ENCODE peak calls at places on chromosomes 5 and 9, in four cellular contexts. One of them, this sample, is unnamed.

GRCh38 chr9:94913550-94913949 is 187.1 kb downstream of the AOPEP start:
- DNase-seq in activated CD8-positive, alpha-beta T cell treated with anti-CD3 and anti-CD28 coated beads for 36 hours: no peak
- DNase-seq in stimulated activated CD4-positive, alpha-beta T cell treated with anti-CD3 and anti-CD28 coated beads, Interleukin-4, amount 100 ng/mL, for 1 hour: no peak
- DNase-seq in A172: no peak
- DNase-seq in this sample: no peak

GRCh38 chr9:87661241-87661640 is 64.7 kb upstream of the CTSL start:
- DNase-seq in activated CD8-positive, alpha-beta T cell treated with anti-CD3 and anti-CD28 coated beads for 36 hours: no peak
- DNase-seq in stimulated activated CD4-positive, alpha-beta T cell treated with anti-CD3 and anti-CD28 coated beads, Interleukin-4, amount 100 ng/mL, for 1 hour: no peak
- DNase-seq in A172: no peak
- DNase-seq in this sample: no peak

GRCh38 chr5:140358738-140359310 is 1.2 kb upstream of the SLC4A9 start:
- DNase-seq in activated CD8-positive, alpha-beta T cell treated with anti-CD3 and anti-CD28 coated beads for 36 hours: no peak
- DNase-seq in stimulated activated CD4-positive, alpha-beta T cell treated with anti-CD3 and anti-CD28 coated beads, Interleukin-4, amount 100 ng/mL, for 1 hour: no peak
- DNase-seq in A172: no peak
- DNase-seq in this sample: peak; percentile 61

GRCh38 chr9:33414263-33414662 is 11.9 kb upstream of the AQP7 start:
- DNase-seq in activated CD8-positive, alpha-beta T cell treated with anti-CD3 and anti-CD28 coated beads for 36 hours: peak; percentile 19
- DNase-seq in stimulated activated CD4-positive, alpha-beta T cell treated with anti-CD3 and anti-CD28 coated beads, Interleukin-4, amount 100 ng/mL, for 1 hour: no peak
- DNase-seq in A172: no peak
- DNase-seq in this sample: no peak

GRCh38 chr5:55456216-55456895 is 78.4 kb downstream of the PLPP1 start:
- DNase-seq in activated CD8-positive, alpha-beta T cell treated with anti-CD3 and anti-CD28 coated beads for 36 hours: no peak
- DNase-seq in stimulated activated CD4-positive, alpha-beta T cell treated with anti-CD3 and anti-CD28 coated beads, Interleukin-4, amount 100 ng/mL, for 1 hour: no peak
- DNase-seq in A172: peak; percentile 41
- DNase-seq in this sample: no peak

GRCh38 chr5:113255105-113255504 is 179.7 kb downstream of the TSSK1B start:
- DNase-seq in activated CD8-positive, alpha-beta T cell treated with anti-CD3 and anti-CD28 coated beads for 36 hours: no peak
- DNase-seq in stimulated activated CD4-positive, alpha-beta T cell treated with anti-CD3 and anti-CD28 coated beads, Interleukin-4, amount 100 ng/mL, for 1 hour: no peak
- DNase-seq in A172: no peak
- DNase-seq in this sample: no peak

GRCh38 chr5:87277279-87277835 is 9.7 kb downstream of the RASA1 start:
- DNase-seq in activated CD8-positive, alpha-beta T cell treated with anti-CD3 and anti-CD28 coated beads for 36 hours: no peak
- DNase-seq in stimulated activated CD4-positive, alpha-beta T cell treated with anti-CD3 and anti-CD28 coated beads, Interleukin-4, amount 100 ng/mL, for 1 hour: no peak
- DNase-seq in A172: no peak
- DNase-seq in this sample: no peak

GRCh38 chr5:119343766-119344165 is 12.1 kb upstream of the TNFAIP8 start:
- DNase-seq in activated CD8-positive, alpha-beta T cell treated with anti-CD3 and anti-CD28 coated beads for 36 hours: peak; percentile 91
- DNase-seq in stimulated activated CD4-positive, alpha-beta T cell treated with anti-CD3 and anti-CD28 coated beads, Interleukin-4, amount 100 ng/mL, for 1 hour: peak; percentile 60
- DNase-seq in A172: peak; percentile 46
- DNase-seq in this sample: no peak

GRCh38 chr9:134621558-134622110 is 20.0 kb upstream of the COL5A1 start:
- DNase-seq in activated CD8-positive, alpha-beta T cell treated with anti-CD3 and anti-CD28 coated beads for 36 hours: no peak
- DNase-seq in stimulated activated CD4-positive, alpha-beta T cell treated with anti-CD3 and anti-CD28 coated beads, Interleukin-4, amount 100 ng/mL, for 1 hour: no peak
- DNase-seq in A172: no peak
- DNase-seq in this sample: no peak

GRCh38 chr9:2955616-2956015 is 111.7 kb upstream of the PUM3 start:
- DNase-seq in activated CD8-positive, alpha-beta T cell treated with anti-CD3 and anti-CD28 coated beads for 36 hours: no peak
- DNase-seq in stimulated activated CD4-positive, alpha-beta T cell treated with anti-CD3 and anti-CD28 coated beads, Interleukin-4, amount 100 ng/mL, for 1 hour: no peak
- DNase-seq in A172: no peak
- DNase-seq in this sample: peak; percentile 24

GRCh38 chr5:64210866-64211265 is 45.2 kb downstream of the RNF180 start:
- DNase-seq in activated CD8-positive, alpha-beta T cell treated with anti-CD3 and anti-CD28 coated beads for 36 hours: no peak
- DNase-seq in stimulated activated CD4-positive, alpha-beta T cell treated with anti-CD3 and anti-CD28 coated beads, Interleukin-4, amount 100 ng/mL, for 1 hour: no peak
- DNase-seq in A172: peak; percentile 83
- DNase-seq in this sample: no peak

GRCh38 chr5:91018185-91018584 is 364.9 kb downstream of the ARRDC3 start:
- DNase-seq in activated CD8-positive, alpha-beta T cell treated with anti-CD3 and anti-CD28 coated beads for 36 hours: no peak
- DNase-seq in stimulated activated CD4-positive, alpha-beta T cell treated with anti-CD3 and anti-CD28 coated beads, Interleukin-4, amount 100 ng/mL, for 1 hour: no peak
- DNase-seq in A172: no peak
- DNase-seq in this sample: no peak

GRCh38 chr9:95175523-95175922 is 142.0 kb downstream of the FANCC start:
- DNase-seq in activated CD8-positive, alpha-beta T cell treated with anti-CD3 and anti-CD28 coated beads for 36 hours: no peak
- DNase-seq in stimulated activated CD4-positive, alpha-beta T cell treated with anti-CD3 and anti-CD28 coated beads, Interleukin-4, amount 100 ng/mL, for 1 hour: no peak
- DNase-seq in A172: no peak
- DNase-seq in this sample: no peak

GRCh38 chr9:83469722-83470121 is 68.5 kb downstream of the FRMD3 start:
- DNase-seq in activated CD8-positive, alpha-beta T cell treated with anti-CD3 and anti-CD28 coated beads for 36 hours: no peak
- DNase-seq in stimulated activated CD4-positive, alpha-beta T cell treated with anti-CD3 and anti-CD28 coated beads, Interleukin-4, amount 100 ng/mL, for 1 hour: no peak
- DNase-seq in A172: no peak
- DNase-seq in this sample: no peak

GRCh38 chr9:99690573-99690972 is 131.1 kb upstream of the NR4A3 start:
- DNase-seq in activated CD8-positive, alpha-beta T cell treated with anti-CD3 and anti-CD28 coated beads for 36 hours: no peak
- DNase-seq in stimulated activated CD4-positive, alpha-beta T cell treated with anti-CD3 and anti-CD28 coated beads, Interleukin-4, amount 100 ng/mL, for 1 hour: no peak
- DNase-seq in A172: no peak
- DNase-seq in this sample: peak; percentile 66

GRCh38 chr5:168513861-168514428 is 15.2 kb upstream of the FBLL1 start:
- DNase-seq in activated CD8-positive, alpha-beta T cell treated with anti-CD3 and anti-CD28 coated beads for 36 hours: no peak
- DNase-seq in stimulated activated CD4-positive, alpha-beta T cell treated with anti-CD3 and anti-CD28 coated beads, Interleukin-4, amount 100 ng/mL, for 1 hour: no peak
- DNase-seq in A172: no peak
- DNase-seq in this sample: no peak

GRCh38 chr5:56705217-56705616 is 110.1 kb upstream of the MAP3K1 start:
- DNase-seq in activated CD8-positive, alpha-beta T cell treated with anti-CD3 and anti-CD28 coated beads for 36 hours: no peak
- DNase-seq in stimulated activated CD4-positive, alpha-beta T cell treated with anti-CD3 and anti-CD28 coated beads, Interleukin-4, amount 100 ng/mL, for 1 hour: no peak
- DNase-seq in A172: no peak
- DNase-seq in this sample: no peak

GRCh38 chr5:93607367-93608258 is 24.6 kb downstream of the NR2F1 start:
- DNase-seq in activated CD8-positive, alpha-beta T cell treated with anti-CD3 and anti-CD28 coated beads for 36 hours: peak; percentile 59
- DNase-seq in stimulated activated CD4-positive, alpha-beta T cell treated with anti-CD3 and anti-CD28 coated beads, Interleukin-4, amount 100 ng/mL, for 1 hour: no peak
- DNase-seq in A172: peak; percentile 45
- DNase-seq in this sample: peak; percentile 95

This sample was measured in cerebellar cortex.